ENCODE peak calls at places on chromosomes 13 and 19, in five cellular contexts. One of them, this sample, is unnamed.

GRCh38 chr19:18418034-18418724 is 1.0 kb upstream of the SSBP4 start:
- DNase-seq in GM12878: no peak
- DNase-seq in SK-N-SH: no peak
- DNase-seq in IMR-90: no peak
- DNase-seq in K562: no peak
- DNase-seq in this sample: no peak

GRCh38 chr13:107873908-107874307 is 341.4 kb downstream of the LIG4 start:
- DNase-seq in SK-N-SH: peak
- DNase-seq in IMR-90: no peak
- DNase-seq in GM12878: no peak
- DNase-seq in K562: no peak
- DNase-seq in this sample: no peak

GRCh38 chr19:35868172-35868822 is at the start of gene APLP1:
- DNase-seq in SK-N-SH: peak
- DNase-seq in GM12878: no peak
- DNase-seq in K562: peak
- DNase-seq in IMR-90: no peak
- DNase-seq in this sample: peak

GRCh38 chr19:10568444-10568825 is 344 bp downstream of the CDKN2D start:
- DNase-seq in SK-N-SH: no peak
- DNase-seq in K562: no peak
- DNase-seq in IMR-90: no peak
- DNase-seq in GM12878: no peak
- DNase-seq in this sample: no peak

GRCh38 chr13:102536196-102536595 is 60.6 kb upstream of the TPP2 start:
- DNase-seq in SK-N-SH: no peak
- DNase-seq in GM12878: no peak
- DNase-seq in IMR-90: no peak
- DNase-seq in K562: no peak
- DNase-seq in this sample: no peak

GRCh38 chr19:39448271-39448670 is 2.9 kb downstream of the SUPT5H start:
- DNase-seq in IMR-90: peak
- DNase-seq in K562: no peak
- DNase-seq in GM12878: no peak
- DNase-seq in SK-N-SH: no peak
- DNase-seq in this sample: no peak

GRCh38 chr19:16920816-16921529 is 32.2 kb downstream of the F2RL3 start:
- DNase-seq in GM12878: no peak
- DNase-seq in SK-N-SH: no peak
- DNase-seq in IMR-90: peak
- DNase-seq in K562: peak
- DNase-seq in this sample: no peak

GRCh38 chr19:58543826-58544590 is at the start of gene TRIM28:
- DNase-seq in GM12878: peak
- DNase-seq in SK-N-SH: peak
- DNase-seq in IMR-90: peak
- DNase-seq in K562: peak
- DNase-seq in this sample: peak

GRCh38 chr13:75507027-75508001 is 25.3 kb upstream of the TBC1D4 start:
- DNase-seq in IMR-90: no peak
- DNase-seq in SK-N-SH: no peak
- DNase-seq in GM12878: no peak
- DNase-seq in K562: no peak
- DNase-seq in this sample: no peak

GRCh38 chr19:40279120-40279551 is 6.0 kb downstream of the AKT2 start:
- DNase-seq in K562: no peak
- DNase-seq in SK-N-SH: peak
- DNase-seq in IMR-90: peak
- DNase-seq in GM12878: no peak
- DNase-seq in this sample: no peak

GRCh38 chr19:47778954-47779351 is 450 bp downstream of the SELENOW start:
- DNase-seq in GM12878: no peak
- DNase-seq in K562: peak
- DNase-seq in SK-N-SH: peak
- DNase-seq in IMR-90: no peak
- DNase-seq in this sample: no peak

GRCh38 chr13:76692326-76692725 is 193.9 kb downstream of the KCTD12 start:
- DNase-seq in K562: no peak
- DNase-seq in GM12878: no peak
- DNase-seq in IMR-90: no peak
- DNase-seq in SK-N-SH: no peak
- DNase-seq in this sample: no peak

GRCh38 chr19:18098891-18099622 is 1.5 kb downstream of the MAST3 start:
- DNase-seq in SK-N-SH: no peak
- DNase-seq in K562: peak
- DNase-seq in IMR-90: no peak
- DNase-seq in GM12878: peak
- DNase-seq in this sample: no peak

GRCh38 chr19:17555929-17556813 is 722 bp downstream of the COLGALT1 start:
- DNase-seq in IMR-90: peak
- DNase-seq in GM12878: no peak
- DNase-seq in K562: peak
- DNase-seq in SK-N-SH: peak
- DNase-seq in this sample: peak

GRCh38 chr19:6100284-6100915 is 9.9 kb downstream of the RFX2 start:
- DNase-seq in IMR-90: no peak
- DNase-seq in SK-N-SH: no peak
- DNase-seq in GM12878: no peak
- DNase-seq in K562: peak
- DNase-seq in this sample: no peak

GRCh38 chr13:39864221-39864620 is 208.8 kb downstream of the COG6 start:
- DNase-seq in SK-N-SH: no peak
- DNase-seq in K562: no peak
- DNase-seq in IMR-90: no peak
- DNase-seq in GM12878: no peak
- DNase-seq in this sample: no peak

GRCh38 chr13:77800219-77800618 is 102.7 kb downstream of the SLAIN1 start:
- DNase-seq in IMR-90: no peak
- DNase-seq in SK-N-SH: no peak
- DNase-seq in GM12878: no peak
- DNase-seq in K562: no peak
- DNase-seq in this sample: no peak

GRCh38 chr13:77752512-77753069 is 55.1 kb downstream of the SLAIN1 start:
- DNase-seq in IMR-90: no peak
- DNase-seq in SK-N-SH: no peak
- DNase-seq in K562: no peak
- DNase-seq in GM12878: no peak
- DNase-seq in this sample: no peak

GRCh38 chr19:17686592-17687042 is 1.5 kb downstream of the UNC13A start:
- DNase-seq in K562: peak
- DNase-seq in SK-N-SH: peak
- DNase-seq in GM12878: no peak
- DNase-seq in IMR-90: no peak
- DNase-seq in this sample: peak

GRCh38 chr19:10295305-10295846 is 5.6 kb downstream of the ICAM5 start:
- DNase-seq in GM12878: no peak
- DNase-seq in IMR-90: no peak
- DNase-seq in K562: no peak
- DNase-seq in SK-N-SH: peak
- DNase-seq in this sample: no peak

GRCh38 chr19:44924243-44924725 is 9.9 kb downstream of the APOC1 start:
- DNase-seq in K562: no peak
- DNase-seq in GM12878: no peak
- DNase-seq in IMR-90: no peak
- DNase-seq in SK-N-SH: no peak
- DNase-seq in this sample: peak

GRCh38 chr19:16334421-16334820 is 9.8 kb downstream of the KLF2 start:
- DNase-seq in IMR-90: no peak
- DNase-seq in SK-N-SH: no peak
- DNase-seq in GM12878: no peak
- DNase-seq in K562: no peak
- DNase-seq in this sample: no peak

GRCh38 chr19:33054623-33055022 is 10.1 kb downstream of the RHPN2 start:
- DNase-seq in IMR-90: no peak
- DNase-seq in GM12878: no peak
- DNase-seq in SK-N-SH: no peak
- DNase-seq in K562: no peak
- DNase-seq in this sample: peak

GRCh38 chr19:46755077-46755852 is 9.0 kb upstream of the STRN4 start:
- DNase-seq in K562: no peak
- DNase-seq in SK-N-SH: no peak
- DNase-seq in IMR-90: peak
- DNase-seq in GM12878: no peak
- DNase-seq in this sample: no peak

GRCh38 chr13:71285700-71286099 is 581.3 kb downstream of the DACH1 start:
- DNase-seq in K562: no peak
- DNase-seq in SK-N-SH: no peak
- DNase-seq in GM12878: no peak
- DNase-seq in IMR-90: no peak
- DNase-seq in this sample: no peak

GRCh38 chr13:49086711-49087110 is 111.0 kb downstream of the FNDC3A start:
- DNase-seq in K562: no peak
- DNase-seq in IMR-90: peak
- DNase-seq in SK-N-SH: no peak
- DNase-seq in GM12878: no peak
- DNase-seq in this sample: no peak

GRCh38 chr13:49082653-49083536 is 107.2 kb downstream of the FNDC3A start:
- DNase-seq in SK-N-SH: no peak
- DNase-seq in IMR-90: peak
- DNase-seq in GM12878: peak
- DNase-seq in K562: no peak
- DNase-seq in this sample: no peak

GRCh38 chr13:49084961-49085360 is 109.2 kb downstream of the FNDC3A start:
- DNase-seq in IMR-90: no peak
- DNase-seq in K562: no peak
- DNase-seq in SK-N-SH: no peak
- DNase-seq in GM12878: no peak
- DNase-seq in this sample: no peak
- TF ChIP-seq RCOR1 in IMR-90: no peak
- TF ChIP-seq RCOR1 in K562: no peak
- TF ChIP-seq RCOR1 in SK-N-SH: no peak
- TF ChIP-seq RCOR1 in GM12878: no peak
- TF ChIP-seq RCOR1 in this sample: no peak

GRCh38 chr13:44268965-44269364 is 104.7 kb upstream of the SERP2 start:
- DNase-seq in K562: no peak
- DNase-seq in SK-N-SH: no peak
- DNase-seq in IMR-90: no peak
- DNase-seq in GM12878: no peak
- DNase-seq in this sample: no peak

GRCh38 chr13:44266305-44266704 is 107.3 kb upstream of the SERP2 start:
- DNase-seq in IMR-90: no peak
- DNase-seq in SK-N-SH: no peak
- DNase-seq in K562: no peak
- DNase-seq in GM12878: no peak
- DNase-seq in this sample: no peak

GRCh38 chr13:44267203-44267602 is 106.4 kb upstream of the SERP2 start:
- DNase-seq in SK-N-SH: no peak
- DNase-seq in GM12878: no peak
- DNase-seq in IMR-90: no peak
- DNase-seq in K562: no peak
- DNase-seq in this sample: no peak

GRCh38 chr13:44266772-44267171 is 106.9 kb upstream of the SERP2 start:
- DNase-seq in K562: no peak
- DNase-seq in IMR-90: no peak
- DNase-seq in GM12878: no peak
- DNase-seq in SK-N-SH: no peak
- DNase-seq in this sample: no peak

GRCh38 chr13:44267966-44268365 is 105.7 kb upstream of the SERP2 start:
- DNase-seq in GM12878: no peak
- DNase-seq in K562: no peak
- DNase-seq in IMR-90: peak
- DNase-seq in SK-N-SH: no peak
- DNase-seq in this sample: peak
- TF ChIP-seq RCOR1 in GM12878: no peak
- TF ChIP-seq RCOR1 in K562: no peak
- TF ChIP-seq RCOR1 in IMR-90: no peak
- TF ChIP-seq RCOR1 in SK-N-SH: no peak
- TF ChIP-seq RCOR1 in this sample: no peak

DNA sequence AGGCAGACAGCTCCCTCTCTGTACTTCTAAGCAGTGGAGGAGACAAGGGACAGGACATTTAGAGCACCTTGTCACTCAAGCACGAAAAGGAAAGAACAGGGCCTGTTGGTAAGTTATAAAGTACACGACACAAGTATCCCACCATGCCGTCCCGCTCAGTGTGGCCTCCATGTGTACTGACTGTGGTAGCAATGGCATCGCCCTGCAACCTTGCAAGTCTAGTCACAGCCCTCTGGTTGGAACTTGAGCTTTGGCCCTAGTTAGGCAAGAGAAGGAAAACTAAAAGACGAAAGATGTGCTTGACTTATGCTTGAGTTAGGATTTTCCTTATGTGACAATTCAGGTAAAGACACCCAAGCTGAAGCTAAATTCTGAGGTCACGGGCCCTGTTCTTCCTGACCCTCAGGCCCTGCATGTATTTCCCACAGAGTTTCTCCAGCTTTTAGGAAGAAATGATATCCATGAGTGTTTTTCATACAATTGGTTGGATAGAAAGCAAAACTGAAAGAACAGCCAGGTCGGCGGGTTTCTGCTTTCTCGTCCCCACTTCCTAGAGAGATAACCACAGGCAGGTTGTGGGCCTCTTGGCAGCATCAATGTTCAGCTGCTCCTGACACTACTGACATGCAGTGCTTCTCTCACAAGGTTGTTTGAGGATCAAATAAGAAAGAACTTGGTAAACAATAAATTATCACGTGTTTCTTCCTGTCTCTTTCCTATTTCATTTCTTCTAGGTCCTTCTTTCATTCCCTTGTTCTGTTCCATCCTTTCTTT is 216.3 kb downstream of the IRS2 start:
- DNase-seq in SK-N-SH: no peak
- DNase-seq in IMR-90: no peak
- DNase-seq in GM12878: peak
- DNase-seq in K562: no peak
- DNase-seq in this sample: no peak
- TF ChIP-seq RCOR1 in SK-N-SH: no peak
- TF ChIP-seq RCOR1 in IMR-90: no peak
- TF ChIP-seq RCOR1 in GM12878: no peak
- TF ChIP-seq RCOR1 in K562: no peak
- TF ChIP-seq RCOR1 in this sample: no peak

GRCh38 chr13:113404723-113405471 is 41.0 kb upstream of the GRTP1 start:
- DNase-seq in IMR-90: no peak
- DNase-seq in SK-N-SH: no peak
- DNase-seq in GM12878: no peak
- DNase-seq in K562: no peak
- DNase-seq in this sample: no peak
- TF ChIP-seq RCOR1 in IMR-90: no peak
- TF ChIP-seq RCOR1 in SK-N-SH: no peak
- TF ChIP-seq RCOR1 in GM12878: no peak
- TF ChIP-seq RCOR1 in K562: no peak
- TF ChIP-seq RCOR1 in this sample: no peak

This sample was measured in A549.